ENCODE peak calls at places on chromosomes 3 and 15, in ten cellular contexts. X, D, Q, Y, J, P, I, E, H and C are unnamed samples.

GRCh38 chr15:80580107-80580506 is 115.0 kb upstream of the ABHD17C start:
- DNase-seq in Y (no peak), Q (no peak), J (no peak), E (peak; percentile 36), P (no peak), D (peak; percentile 38), I (no peak), X (no peak), H (no peak), C (no peak)

GRCh38 chr3:21017115-21017852 is 733.7 kb downstream of the ZNF385D start:
- DNase-seq in J (no peak), D (no peak), E (no peak), P (no peak), Q (no peak), H (no peak), Y (no peak), X (no peak), I (no peak), C (no peak)

GRCh38 chr3:30187366-30187765 is 419.0 kb upstream of the TGFBR2 start:
- DNase-seq in D (no peak), E (no peak), P (no peak), J (no peak), I (no peak), Q (no peak), H (no peak), Y (no peak), X (no peak), C (no peak)

GRCh38 chr15:97168704-97169475 is 791.6 kb upstream of the ARRDC4 start:
- DNase-seq in D (no peak), X (no peak), J (no peak), E (no peak), I (no peak), P (no peak), Q (no peak), Y (no peak), H (no peak), C (no peak)

GRCh38 chr15:79675982-79676381 is 220.8 kb downstream of the MTHFS start:
- DNase-seq in D (no peak), J (no peak), I (no peak), Y (no peak), E (no peak), P (no peak), H (no peak), Q (no peak), X (no peak), C (no peak)

GRCh38 chr3:108182339-108182738 is 39.9 kb downstream of the IFT57 start:
- DNase-seq in D (no peak), P (no peak), H (no peak), J (no peak), Y (no peak), X (no peak), I (no peak), E (no peak), Q (no peak), C (no peak)

GRCh38 chr3:174132421-174133042 is 726.6 kb upstream of the NAALADL2 start:
- DNase-seq in X (no peak), Y (no peak), J (no peak), H (no peak), Q (no peak), D (no peak), I (no peak), E (no peak), P (no peak), C (no peak)

GRCh38 chr3:150194513-150194912 is 213.6 kb upstream of the TSC22D2 start:
- DNase-seq in Y (no peak), D (no peak), Q (no peak), E (no peak), P (no peak), X (no peak), J (no peak), I (no peak), H (no peak), C (no peak)

GRCh38 chr3:112360574-112360973 is 27.6 kb downstream of the CD200 start:
- DNase-seq in Q (no peak), P (no peak), Y (no peak), E (no peak), J (no peak), D (no peak), H (no peak), X (no peak), I (no peak), C (no peak)

GRCh38 chr3:143814358-143814968 is 33.8 kb downstream of the SLC9A9 start:
- DNase-seq in X (no peak), E (no peak), Y (no peak), Q (no peak), P (no peak), J (no peak), I (no peak), D (no peak), H (no peak), C (no peak)

GRCh38 chr3:187811580-187812250 is 66.4 kb upstream of the BCL6 start:
- DNase-seq in P (no peak), D (peak; percentile 34), I (no peak), H (no peak), E (no peak), Y (no peak), X (no peak), Q (no peak), J (no peak), C (no peak)

GRCh38 chr3:193040836-193041672 is 123.4 kb upstream of the MB21D2 start:
- DNase-seq in H (peak; percentile 48), I (no peak), X (peak; percentile 68), P (no peak), E (no peak), J (peak; percentile 4), Q (no peak), D (peak; percentile 24), Y (peak; percentile 53), C (no peak)

DNA sequence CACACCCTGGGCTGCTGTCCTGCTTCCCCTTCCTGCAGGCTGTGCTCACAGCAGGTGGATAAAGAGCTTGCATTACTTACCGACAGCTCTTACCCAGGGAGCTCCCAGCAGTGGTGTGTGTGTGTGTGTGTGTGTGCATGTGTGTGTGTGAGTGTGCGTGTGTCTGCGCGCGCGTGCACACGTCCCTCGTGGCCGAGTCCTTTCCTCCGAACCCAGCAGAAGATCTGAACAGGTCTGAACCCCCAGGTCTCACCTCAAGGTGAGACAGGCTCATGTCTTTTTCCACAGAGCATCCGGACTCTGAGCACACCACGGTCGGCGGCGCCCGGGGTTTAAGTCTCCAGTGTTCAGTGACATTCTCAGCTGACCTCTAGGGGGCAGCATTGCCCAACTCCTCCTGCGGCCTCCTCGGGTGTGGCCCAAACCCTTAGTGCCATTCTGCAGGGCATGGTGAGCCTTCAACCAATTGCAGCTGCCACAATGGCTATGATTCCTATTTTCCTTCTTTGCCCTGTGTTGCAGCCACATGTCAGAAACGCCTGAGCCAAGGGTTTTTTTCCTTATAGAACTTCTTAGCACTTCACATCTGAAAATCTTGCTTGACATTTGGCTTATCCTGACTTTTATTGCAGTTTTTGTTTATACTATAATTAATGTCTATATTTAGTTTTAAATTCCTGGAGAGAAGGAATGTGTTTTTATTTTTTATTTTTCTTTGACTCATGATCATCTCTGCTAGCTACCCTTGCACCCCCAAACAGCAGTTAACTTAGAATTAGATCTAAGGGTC is 64.1 kb upstream of the KLHL25 start:
- DNase-seq in H (peak; percentile 83), I (peak; percentile 81), J (peak; percentile 81), Q (peak; percentile 39), E (peak; percentile 29), X (peak; percentile 86), P (peak; percentile 45), Y (peak; percentile 83), D (no peak), C (peak; percentile 63)
- TF ChIP-seq CTCF in H (peak; percentile 86), I (peak; percentile 83), J (peak; percentile 53), Q (no peak), E (no peak), X (peak; percentile 85), P (peak; percentile 76), Y (peak; percentile 79), D (peak; percentile 72), C (peak; percentile 83)

GRCh38 chr3:71586810-71587242 is 3.3 kb upstream of the FOXP1 start:
- DNase-seq in X (peak; percentile 22), J (no peak), Q (no peak), D (no peak), H (no peak), I (no peak), Y (no peak), E (no peak), P (no peak), C (no peak)
- TF ChIP-seq CTCF in X (no peak), J (no peak), Q (no peak), D (no peak), H (no peak), I (peak; percentile 14), Y (no peak), E (no peak), P (no peak), C (peak; percentile 32)

GRCh38 chr15:75694241-75695182 is 18.1 kb downstream of the CSPG4 start:
- DNase-seq in E (peak; percentile 71), P (peak; percentile 72), X (no peak), J (peak; percentile 54), Q (peak; percentile 86), Y (no peak), D (peak; percentile 93), I (peak; percentile 56), H (peak; percentile 86), C (no peak)
- TF ChIP-seq CTCF in E (no peak), P (peak; percentile 47), X (peak; percentile 9), J (no peak), Q (no peak), Y (peak; percentile 37), D (peak; percentile 35), I (peak; percentile 22), H (peak; percentile 56), C (no peak)

GRCh38 chr15:85541744-85542143 is 161.3 kb downstream of the AKAP13 start:
- DNase-seq in P (no peak), E (no peak), D (no peak), I (no peak), H (no peak), J (no peak), Y (peak; percentile 45), X (no peak), Q (no peak), C (no peak)

GRCh38 chr15:85542488-85542887 is 162.1 kb downstream of the AKAP13 start:
- DNase-seq in P (no peak), Y (no peak), H (no peak), X (no peak), J (no peak), I (no peak), D (no peak), Q (no peak), E (no peak), C (no peak)

GRCh38 chr15:85545185-85545584 is 164.8 kb downstream of the AKAP13 start:
- DNase-seq in X (no peak), H (no peak), P (no peak), J (no peak), D (no peak), E (no peak), Y (no peak), I (no peak), Q (no peak), C (no peak)

GRCh38 chr15:85542895-85543331 is 162.5 kb downstream of the AKAP13 start:
- DNase-seq in I (no peak), Q (no peak), P (no peak), E (no peak), J (peak; percentile 25), Y (no peak), D (no peak), H (no peak), X (no peak), C (no peak)

DNA sequence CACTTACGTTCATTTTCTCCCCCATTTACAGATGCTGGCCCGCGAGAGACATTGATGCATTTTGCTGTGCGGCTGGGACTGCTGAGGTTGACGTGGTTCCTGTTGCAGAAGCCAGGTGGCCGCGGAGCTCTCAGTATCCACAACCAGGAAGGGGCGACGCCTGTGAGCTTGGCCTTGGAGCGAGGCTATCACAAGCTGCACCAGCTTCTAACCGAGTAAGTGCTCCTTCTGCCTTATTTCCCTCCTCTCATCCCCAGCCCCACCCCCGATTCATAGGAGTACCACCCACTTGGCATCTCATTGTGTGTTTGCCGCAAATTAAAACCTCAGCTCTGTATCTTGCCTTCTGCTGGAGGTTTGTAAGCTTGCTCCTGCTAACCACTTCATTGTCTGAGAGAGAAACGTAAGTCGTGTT is 163.3 kb downstream of the AKAP13 start:
- DNase-seq in J (peak; percentile 88), I (peak; percentile 92), E (peak; percentile 84), X (no peak), H (no peak), P (peak; percentile 80), Y (no peak), Q (peak; percentile 73), D (no peak), C (peak; percentile 47)
- TF ChIP-seq CTCF in J (no peak), I (no peak), E (no peak), X (no peak), H (no peak), P (peak; percentile 40), Y (no peak), Q (peak; percentile 20), D (no peak), C (peak; percentile 8)